ENCODE peak calls at places on chromosomes 4 and X, in six cellular contexts. G is DMS79 treated with DMSO at 0.1 percent for 48 hours; T is WERI-Rb-1; S is activated T-cell treated with anti-CD3 and anti-CD28 coated beads, Interleukin-2, amount 50 U/mL, for 1 hour; D is stimulated activated CD4-positive, alpha-beta T cell treated with anti-CD3 and anti-CD28 coated beads, Interleukin-1b, Interleukin-23, amount 100 ng/mL, for 24 hours; Q is nephron progenitor cell. C is an unnamed sample.

GRCh38 chrX:136529795-136530194 is 2.2 kb upstream of the VGLL1 start:
- DNase-seq in S (no peak), G (no peak), Q (no peak), T (no peak), D (no peak), C (peak)

GRCh38 chr4:8705161-8706145 is 112.9 kb downstream of the CPZ start:
- DNase-seq in G (no peak), Q (peak), D (no peak), T (peak), S (no peak), C (no peak)

GRCh38 chrX:54807524-54808108 is at the start of gene MAGED2:
- DNase-seq in G (no peak), D (no peak), Q (peak), T (peak), S (peak), C (peak)

GRCh38 chrX:15497865-15498264 is 2.7 kb upstream of the BMX start:
- DNase-seq in Q (peak), D (no peak), G (peak), T (peak), S (peak), C (peak)

GRCh38 chrX:122504026-122504425 is 680.1 kb upstream of the GRIA3 start:
- DNase-seq in D (no peak), G (no peak), Q (no peak), S (no peak), T (no peak), C (no peak)

GRCh38 chr4:105859233-105859632 is 36.0 kb upstream of the NPNT start:
- DNase-seq in G (no peak), Q (no peak), S (no peak), T (no peak), D (no peak), C (no peak)

GRCh38 chr4:86114563-86114962 is 245.3 kb downstream of the MAPK10 start:
- DNase-seq in Q (no peak), G (no peak), D (no peak), T (no peak), S (no peak), C (no peak)

GRCh38 chr4:10006236-10006603 is 15.1 kb downstream of the SLC2A9 start:
- DNase-seq in T (no peak), S (no peak), D (no peak), G (peak), Q (no peak), C (peak)

GRCh38 chr4:15682340-15682725 is 706 bp downstream of the FAM200B start:
- DNase-seq in D (no peak), Q (no peak), T (no peak), S (no peak), G (no peak), C (no peak)

GRCh38 chr4:124426279-124426678 is 286.3 kb downstream of the ANKRD50 start:
- DNase-seq in Q (no peak), D (no peak), T (no peak), S (no peak), G (no peak), C (no peak)

GRCh38 chr4:151442002-151442401 is 33.0 kb downstream of the FHIP1A start:
- DNase-seq in G (no peak), S (no peak), D (no peak), T (no peak), Q (no peak), C (no peak)

GRCh38 chrX:40908026-40908425 is 172.7 kb upstream of the MED14 start:
- DNase-seq in G (no peak), D (no peak), S (no peak), T (no peak), Q (no peak), C (no peak)

GRCh38 chrX:153474718-153475117 is 4.3 kb upstream of the HAUS7 start:
- DNase-seq in D (no peak), G (no peak), T (no peak), S (peak), Q (peak), C (peak)

GRCh38 chr4:77699731-77700210 is 94.2 kb downstream of the CXCL13 start:
- DNase-seq in D (no peak), G (no peak), Q (peak), T (peak), S (no peak), C (no peak)

GRCh38 chrX:153921511-153922285 is 4.4 kb downstream of the ARHGAP4 start:
- DNase-seq in Q (no peak), D (no peak), G (no peak), T (peak), S (no peak), C (no peak)

GRCh38 chrX:8919801-8920200 is 114.1 kb downstream of the FAM9B start:
- DNase-seq in T (no peak), S (no peak), Q (no peak), D (no peak), G (no peak), C (no peak)

GRCh38 chrX:132958086-132958703 is at the start of gene HS6ST2:
- DNase-seq in S (no peak), G (no peak), T (no peak), D (no peak), Q (peak), C (no peak)

GRCh38 chrX:15854080-15854655 is 445 bp downstream of the AP1S2 start:
- DNase-seq in Q (peak), T (peak), D (no peak), G (no peak), S (peak), C (peak)

C was measured in testis.